ENCODE peak calls at places on chromosomes 12 and 14, in five cellular contexts. One of them, this sample, is unnamed.

GRCh38 chr12:7832059-7832696 is 40.5 kb downstream of the SLC2A14 start:
- DNase-seq in HCT116: peak; percentile 32
- DNase-seq in OCI-LY7: peak; percentile 66
- DNase-seq in lung: peak; percentile 36
- DNase-seq in right cardiac atrium: no peak
- DNase-seq in this sample: peak; percentile 12

GRCh38 chr12:95460105-95460504 is 13.8 kb upstream of the METAP2 start:
- DNase-seq in OCI-LY7: no peak
- DNase-seq in lung: no peak
- DNase-seq in HCT116: no peak
- DNase-seq in right cardiac atrium: no peak
- DNase-seq in this sample: no peak

GRCh38 chr12:48414046-48414445 is 58.3 kb upstream of the ANP32D start:
- DNase-seq in right cardiac atrium: no peak
- DNase-seq in OCI-LY7: no peak
- DNase-seq in HCT116: no peak
- DNase-seq in lung: no peak
- DNase-seq in this sample: no peak

GRCh38 chr14:91935621-91936020 is 11.9 kb downstream of the FBLN5 start:
- DNase-seq in HCT116: no peak
- DNase-seq in OCI-LY7: no peak
- DNase-seq in right cardiac atrium: no peak
- DNase-seq in lung: no peak
- DNase-seq in this sample: no peak

GRCh38 chr14:57408037-57408436 is 17.7 kb downstream of the NAA30 start:
- DNase-seq in lung: no peak
- DNase-seq in OCI-LY7: no peak
- DNase-seq in HCT116: no peak
- DNase-seq in right cardiac atrium: no peak
- DNase-seq in this sample: no peak

GRCh38 chr12:15886372-15887042 is 4.3 kb downstream of the STRAP start:
- DNase-seq in right cardiac atrium: no peak
- DNase-seq in OCI-LY7: no peak
- DNase-seq in lung: no peak
- DNase-seq in HCT116: no peak
- DNase-seq in this sample: no peak

GRCh38 chr14:68945585-68946289 is 33.4 kb downstream of the ACTN1 start:
- DNase-seq in right cardiac atrium: no peak
- DNase-seq in OCI-LY7: no peak
- DNase-seq in lung: no peak
- DNase-seq in HCT116: no peak
- DNase-seq in this sample: no peak

GRCh38 chr14:100292301-100292775 is 13.9 kb downstream of the SLC25A29 start:
- DNase-seq in HCT116: no peak
- DNase-seq in right cardiac atrium: no peak
- DNase-seq in OCI-LY7: no peak
- DNase-seq in lung: no peak
- DNase-seq in this sample: no peak

GRCh38 chr12:38154096-38155019 is 162.2 kb upstream of the ALG10B start:
- DNase-seq in right cardiac atrium: no peak
- DNase-seq in HCT116: no peak
- DNase-seq in OCI-LY7: no peak
- DNase-seq in lung: no peak
- DNase-seq in this sample: no peak

GRCh38 chr12:38153737-38154061 is 162.9 kb upstream of the ALG10B start:
- DNase-seq in lung: no peak
- DNase-seq in OCI-LY7: no peak
- DNase-seq in HCT116: no peak
- DNase-seq in right cardiac atrium: no peak
- DNase-seq in this sample: no peak

GRCh38 chr12:38152816-38153736 is 163.5 kb upstream of the ALG10B start:
- DNase-seq in OCI-LY7: no peak
- DNase-seq in right cardiac atrium: no peak
- DNase-seq in lung: no peak
- DNase-seq in HCT116: no peak
- DNase-seq in this sample: no peak

GRCh38 chr12:38149395-38150073 is 167.0 kb upstream of the ALG10B start:
- DNase-seq in HCT116: peak; percentile 46
- DNase-seq in lung: no peak
- DNase-seq in right cardiac atrium: no peak
- DNase-seq in OCI-LY7: no peak
- DNase-seq in this sample: no peak

GRCh38 chr12:38151991-38152700 is 164.4 kb upstream of the ALG10B start:
- DNase-seq in right cardiac atrium: no peak
- DNase-seq in lung: no peak
- DNase-seq in OCI-LY7: no peak
- DNase-seq in HCT116: no peak
- DNase-seq in this sample: no peak
- H3K9me3 ChIP-seq in right cardiac atrium: no peaks in the 10 kb centered on the region
- H3K9me3 ChIP-seq in lung: no peaks in the 10 kb centered on the region
- H3K9me3 ChIP-seq in OCI-LY7: no peaks in the 10 kb centered on the region
- H3K9me3 ChIP-seq in HCT116: no peaks in the 10 kb centered on the region
- H3K9me3 ChIP-seq in this sample: no peaks in the 10 kb centered on the region

DNA sequence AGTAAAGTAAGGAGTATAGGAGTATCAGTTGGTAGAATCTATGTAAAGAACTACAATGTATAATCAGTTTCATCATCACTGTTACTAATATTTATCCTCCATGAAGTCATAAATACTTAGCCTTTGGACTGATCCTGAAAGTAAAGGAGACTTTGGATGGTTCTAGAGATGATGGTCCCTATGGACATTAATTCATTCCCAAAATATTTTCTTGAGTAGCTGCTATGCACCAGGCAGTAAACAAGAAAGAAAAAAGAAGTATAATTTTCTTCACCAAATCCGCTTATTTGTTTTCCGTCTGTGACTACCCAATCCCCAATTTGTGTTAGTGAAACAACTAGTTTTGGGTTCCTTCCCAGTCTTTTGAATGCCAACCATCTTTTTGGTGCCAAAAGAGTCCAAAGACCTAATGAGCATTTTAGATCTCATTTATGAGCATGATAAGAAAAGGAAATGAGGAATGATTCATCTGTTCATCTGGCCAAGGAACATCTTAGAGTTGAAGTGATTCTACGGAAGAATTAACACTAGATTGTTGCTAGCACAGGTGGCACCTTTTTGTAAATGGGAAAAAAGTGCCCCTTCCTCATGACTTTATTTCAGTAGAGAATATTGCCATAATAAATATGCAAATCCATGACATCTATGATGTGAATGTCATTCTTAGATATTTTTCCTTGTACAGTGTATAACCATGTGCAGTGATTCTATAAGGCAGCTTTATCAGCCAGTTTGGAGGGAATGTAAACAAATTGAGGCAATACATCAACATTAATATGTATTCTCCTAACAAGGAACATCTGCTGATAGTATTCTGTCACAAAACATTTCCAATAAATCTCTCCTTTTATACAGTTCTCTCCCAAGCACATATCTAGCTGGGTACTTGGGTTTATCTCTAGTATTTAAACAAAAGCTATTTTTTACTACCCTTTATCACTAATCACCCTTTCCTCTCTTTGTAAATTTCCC is 85.1 kb upstream of the CCDC91 start:
- DNase-seq in right cardiac atrium: no peak
- DNase-seq in HCT116: no peak
- DNase-seq in lung: no peak
- DNase-seq in OCI-LY7: no peak
- DNase-seq in this sample: no peak
- H3K9me3 ChIP-seq in right cardiac atrium: no peaks in the 10 kb centered on the region
- H3K9me3 ChIP-seq in HCT116: no peaks in the 10 kb centered on the region
- H3K9me3 ChIP-seq in lung: no peaks in the 10 kb centered on the region
- H3K9me3 ChIP-seq in OCI-LY7: no peaks in the 10 kb centered on the region
- H3K9me3 ChIP-seq in this sample: no peaks in the 10 kb centered on the region

GRCh38 chr12:34387711-34388635 is 365.7 kb downstream of the ALG10 start:
- DNase-seq in right cardiac atrium: no peak
- DNase-seq in HCT116: no peak
- DNase-seq in OCI-LY7: no peak
- DNase-seq in lung: no peak
- DNase-seq in this sample: no peak
- H3K9me3 ChIP-seq in right cardiac atrium: no peaks in the 10 kb centered on the region
- H3K9me3 ChIP-seq in HCT116: no peaks in the 10 kb centered on the region
- H3K9me3 ChIP-seq in OCI-LY7: peaks cover 6% of the 10 kb centered on the region
- H3K9me3 ChIP-seq in lung: no peaks in the 10 kb centered on the region
- H3K9me3 ChIP-seq in this sample: no peaks in the 10 kb centered on the region

DNA sequence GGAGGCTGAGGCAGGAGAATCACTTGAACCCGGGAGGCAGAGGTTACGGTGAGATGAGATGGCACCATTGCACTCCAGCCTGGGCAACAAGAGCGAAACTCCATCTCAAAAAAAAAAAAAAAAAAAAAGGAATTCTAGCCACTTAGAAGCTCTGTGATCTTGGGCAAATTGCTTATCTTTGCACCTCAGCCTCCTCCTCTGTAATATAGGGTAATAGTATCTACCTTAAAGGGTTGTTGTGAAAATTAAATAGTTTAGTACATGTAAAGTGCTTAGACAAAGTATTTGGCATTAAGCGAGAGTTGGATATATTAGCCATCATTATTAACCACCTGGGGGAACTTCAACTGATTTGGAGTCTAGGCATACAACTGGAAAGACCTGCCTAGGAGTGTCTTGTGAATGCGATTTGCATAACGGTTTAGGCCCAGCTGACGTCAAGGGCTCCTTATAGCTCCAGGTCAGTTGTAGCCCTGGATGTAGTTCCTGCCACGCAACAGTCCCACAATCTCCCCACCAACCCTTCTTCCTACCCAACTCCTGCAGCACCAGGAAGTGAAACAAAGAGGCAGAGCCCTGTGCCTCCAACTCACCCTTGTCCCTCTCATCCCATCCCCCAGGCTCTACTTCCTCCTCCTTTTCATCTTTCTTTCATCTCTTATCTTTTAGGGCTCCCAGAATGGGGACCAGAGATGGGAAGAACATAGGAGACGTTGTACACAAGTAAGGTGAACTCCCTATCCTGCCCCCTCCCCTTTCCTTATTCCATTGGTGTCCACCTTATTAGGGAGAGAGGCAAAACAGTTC is 2.1 kb upstream of the IL23A start:
- DNase-seq in right cardiac atrium: no peak
- DNase-seq in HCT116: no peak
- DNase-seq in lung: no peak
- DNase-seq in OCI-LY7: peak; percentile 80
- DNase-seq in this sample: no peak
- H3K9me3 ChIP-seq in right cardiac atrium: no peaks in the 10 kb centered on the region
- H3K9me3 ChIP-seq in HCT116: no peaks in the 10 kb centered on the region
- H3K9me3 ChIP-seq in lung: no peaks in the 10 kb centered on the region
- H3K9me3 ChIP-seq in OCI-LY7: no peaks in the 10 kb centered on the region
- H3K9me3 ChIP-seq in this sample: no peaks in the 10 kb centered on the region

DNA sequence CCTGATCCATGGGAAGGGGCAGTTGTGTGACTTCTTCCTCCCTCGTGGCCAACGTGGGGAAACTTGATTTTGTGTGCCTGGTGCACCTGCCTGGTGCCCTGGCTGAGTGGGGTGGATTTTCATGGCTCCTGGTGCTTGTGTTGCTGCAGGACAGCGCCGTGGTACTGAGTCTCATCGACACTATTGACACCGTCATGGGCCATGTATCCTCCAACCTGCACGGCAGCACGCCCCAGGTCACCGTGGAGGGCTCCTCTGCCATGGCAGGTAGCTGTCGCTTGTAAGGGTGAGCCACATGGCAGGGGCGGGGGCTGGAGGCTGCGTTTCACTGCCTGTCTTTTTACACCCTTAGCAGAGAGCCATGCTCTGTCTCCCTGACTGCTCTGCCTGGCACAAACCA is 49.3 kb downstream of the ADGRD1 start:
- DNase-seq in right cardiac atrium: no peak
- DNase-seq in lung: no peak
- DNase-seq in HCT116: no peak
- DNase-seq in OCI-LY7: no peak
- DNase-seq in this sample: no peak
- H3K9me3 ChIP-seq in right cardiac atrium: no peaks in the 10 kb centered on the region
- H3K9me3 ChIP-seq in lung: no peaks in the 10 kb centered on the region
- H3K9me3 ChIP-seq in HCT116: no peaks in the 10 kb centered on the region
- H3K9me3 ChIP-seq in OCI-LY7: peaks cover 13% of the 10 kb centered on the region
- H3K9me3 ChIP-seq in this sample: no peaks in the 10 kb centered on the region

This sample was measured in T-helper 17 cell.